ENCODE peak calls at places on chromosomes 11 and 22, in eight cellular contexts. E is astrocyte of the spinal cord; K is stimulated activated CD8-positive, alpha-beta memory T cell treated with anti-CD3 and anti-CD28 coated beads, Interleukin-15, amount 100 ng/mL, for 4 hours; Z is GM13977; I is EH; A is AG08395; T is pancreas; M is activated effector memory CD4-positive, alpha-beta T cell treated with anti-CD3 and anti-CD28 coated beads, Interleukin-2, amount 50 U/mL, for 16 hours. D is an unnamed sample.

GRCh38 chr11:11985016-11985715 is 23.3 kb downstream of the DKK3 start:
- DNase-seq in K (no peak), E (peak; percentile 48), M (no peak), Z (no peak), I (peak; percentile 93), T (no peak), A (peak; percentile 63), D (no peak)

GRCh38 chr11:99240192-99241030 is 219.7 kb downstream of the CNTN5 start:
- DNase-seq in Z (no peak), T (no peak), M (no peak), A (no peak), E (no peak), I (no peak), K (no peak), D (no peak)

GRCh38 chr11:266676-267439 is 11.3 kb upstream of the NLRP6 start:
- DNase-seq in A (no peak), T (peak; percentile 40), Z (no peak), K (no peak), I (no peak), E (no peak), M (peak; percentile 76), D (no peak)

GRCh38 chr22:41831383-41831782 is 1.5 kb upstream of the SREBF2 start:
- DNase-seq in E (no peak), T (no peak), M (no peak), A (no peak), K (no peak), Z (peak; percentile 39), I (peak; percentile 53), D (no peak)

GRCh38 chr11:109426442-109426841 is 4.5 kb downstream of the C11orf87 start:
- DNase-seq in E (no peak), I (no peak), Z (no peak), T (no peak), K (no peak), M (no peak), A (no peak), D (no peak)

GRCh38 chr11:67780056-67780455 is 105.6 kb upstream of the ALDH3B2 start:
- DNase-seq in A (no peak), K (no peak), Z (no peak), T (no peak), E (no peak), M (no peak), I (no peak), D (no peak)

GRCh38 chr11:33723238-33723881 is 12.9 kb downstream of the CD59 start:
- DNase-seq in M (no peak), E (peak; percentile 87), T (no peak), Z (no peak), K (no peak), A (peak; percentile 85), I (peak; percentile 100), D (no peak)

GRCh38 chr11:58861533-58861932 is 17.0 kb upstream of the GLYATL2 start:
- DNase-seq in I (no peak), A (no peak), E (no peak), Z (no peak), M (no peak), K (no peak), T (no peak), D (no peak)

GRCh38 chr11:130601141-130601540 is 152.7 kb downstream of the ADAMTS15 start:
- DNase-seq in Z (no peak), T (no peak), I (peak; percentile 93), E (peak; percentile 87), A (peak; percentile 81), M (no peak), K (no peak), D (no peak)

GRCh38 chr11:35160248-35160820 is 21.4 kb downstream of the CD44 start:
- DNase-seq in I (no peak), T (no peak), Z (no peak), K (no peak), A (no peak), E (no peak), M (no peak), D (no peak)

GRCh38 chr11:19769820-19770219 is 57.2 kb downstream of the NAV2 start:
- DNase-seq in I (peak; percentile 85), Z (no peak), E (peak; percentile 85), T (no peak), K (no peak), A (peak; percentile 69), M (no peak), D (no peak)

GRCh38 chr11:19573666-19574065 is 139.0 kb upstream of the NAV2 start:
- DNase-seq in I (no peak), T (no peak), E (no peak), K (no peak), M (no peak), Z (no peak), A (no peak), D (peak; percentile 27)

GRCh38 chr22:24894220-24894975 is 52.1 kb downstream of the LHFPL7 start:
- DNase-seq in A (peak; percentile 87), E (peak; percentile 98), M (no peak), I (peak; percentile 67), T (peak; percentile 92), K (no peak), Z (no peak), D (no peak)

GRCh38 chr11:12223771-12224536 is 113.6 kb downstream of the MICAL2 start:
- DNase-seq in K (no peak), E (no peak), A (no peak), M (peak; percentile 63), T (no peak), Z (no peak), I (no peak), D (no peak)

GRCh38 chr11:32594272-32594671 is 10.6 kb downstream of the EIF3M start:
- DNase-seq in Z (no peak), M (no peak), E (no peak), T (no peak), K (no peak), A (no peak), I (no peak), D (no peak)

GRCh38 chr11:117870176-117870952 is 6.1 kb downstream of the FXYD6 start:
- DNase-seq in K (no peak), M (peak; percentile 50), I (no peak), Z (no peak), A (no peak), E (no peak), T (no peak), D (no peak)

GRCh38 chr11:35418847-35419712 is at the start of gene SLC1A2:
- DNase-seq in Z (peak; percentile 36), E (peak; percentile 12), I (peak; percentile 54), M (no peak), A (peak; percentile 30), K (no peak), T (no peak), D (no peak)

GRCh38 chr22:29225422-29226090 is 19.9 kb downstream of the EMID1 start:
- DNase-seq in A (peak; percentile 50), E (no peak), M (no peak), I (peak; percentile 28), T (no peak), Z (no peak), K (no peak), D (no peak)

GRCh38 chr22:21076907-21077625 is 31.3 kb downstream of the LRRC74B start:
- DNase-seq in T (no peak), K (no peak), A (no peak), I (no peak), Z (no peak), M (no peak), E (no peak), D (no peak)

GRCh38 chr22:42299586-42300285 is 29.3 kb upstream of the TCF20 start:
- DNase-seq in T (peak; percentile 36), I (no peak), Z (peak; percentile 55), E (no peak), K (peak; percentile 23), M (peak; percentile 87), A (no peak), D (peak; percentile 57)

GRCh38 chr11:15665368-15665871 is 550.7 kb downstream of the INSC start:
- DNase-seq in T (no peak), Z (no peak), A (no peak), I (peak; percentile 92), K (no peak), E (no peak), M (no peak), D (no peak)

GRCh38 chr11:116510886-116511650 is 261.7 kb downstream of the BUD13 start:
- DNase-seq in I (no peak), Z (no peak), M (no peak), E (no peak), K (no peak), A (no peak), T (no peak), D (no peak)

GRCh38 chr22:20154602-20155183 is 3.8 kb upstream of the CCDC188 start:
- DNase-seq in M (no peak), T (no peak), E (no peak), K (no peak), A (no peak), I (no peak), Z (no peak), D (no peak)

GRCh38 chr22:32880061-32880460 is 78.6 kb downstream of the TIMP3 start:
- DNase-seq in I (no peak), Z (no peak), M (no peak), A (peak; percentile 43), E (no peak), K (no peak), T (no peak), D (no peak)

GRCh38 chr22:38314992-38315800 is 2.0 kb downstream of the CSNK1E start:
- DNase-seq in K (no peak), M (peak; percentile 69), A (no peak), Z (no peak), T (no peak), E (no peak), I (peak; percentile 45), D (no peak)

GRCh38 chr11:66546368-66546965 is at the start of gene ACTN3:
- DNase-seq in A (peak; percentile 28), T (no peak), E (no peak), M (peak; percentile 67), Z (no peak), K (no peak), I (peak; percentile 63), D (no peak)

GRCh38 chr11:65156926-65157325 is 13.1 kb upstream of the SPDYC start:
- DNase-seq in T (no peak), K (no peak), E (no peak), Z (no peak), A (no peak), I (no peak), M (no peak), D (no peak)

GRCh38 chr11:118921121-118921928 is 4.4 kb downstream of the BCL9L start:
- DNase-seq in Z (no peak), M (no peak), I (peak; percentile 95), E (peak; percentile 70), T (peak; percentile 70), K (no peak), A (peak; percentile 71), D (no peak)

GRCh38 chr22:46661221-46661851 is 41.1 kb downstream of the GRAMD4 start:
- DNase-seq in A (no peak), E (peak; percentile 51), I (peak; percentile 28), T (no peak), M (peak; percentile 84), K (peak; percentile 19), Z (no peak), D (no peak)

GRCh38 chr11:66637557-66638176 is 836 bp upstream of the RBM4 start:
- DNase-seq in A (no peak), K (no peak), Z (no peak), T (no peak), E (no peak), I (peak; percentile 14), M (peak; percentile 17), D (no peak)

GRCh38 chr11:94134651-94135512 is 6.2 kb downstream of the PANX1 start:
- DNase-seq in K (no peak), T (peak; percentile 61), E (peak; percentile 93), A (peak; percentile 77), I (peak; percentile 95), M (peak; percentile 68), Z (no peak), D (no peak)

GRCh38 chr11:2775626-2776350 is 76.0 kb upstream of the KCNQ1OT1 start:
- DNase-seq in Z (no peak), M (no peak), T (no peak), A (no peak), K (no peak), I (no peak), E (no peak), D (peak; percentile 32)

GRCh38 chr11:107957109-107957588 is 28.9 kb downstream of the RAB39A start:
- DNase-seq in A (peak; percentile 35), Z (no peak), K (no peak), I (peak; percentile 34), E (no peak), T (no peak), M (no peak), D (no peak)

GRCh38 chr22:38870791-38871359 is 1.1 kb downstream of the CBX6 start:
- DNase-seq in K (no peak), M (no peak), Z (no peak), A (no peak), I (no peak), E (no peak), T (no peak), D (no peak)

D was measured in B cell.